ENCODE peak calls at places on chromosomes 16 and 17, in seven cellular contexts. X, Q, E, N, V, H and J are unnamed samples. For H3K4me1 and H3K27me3, the result is how much of the 10 kb centered on the place peaks cover.

GRCh38 chr17:40981115-40981514 is 3.0 kb downstream of the KRT40 start:
- DNase-seq in X (no peak), Q (no peak), E (no peak), N (no peak), V (no peak), H (no peak), J (no peak)

GRCh38 chr17:83076930-83077329 is 2.5 kb upstream of the METRNL start:
- DNase-seq in X (no peak), Q (no peak), E (no peak), N (no peak), V (no peak), H (no peak), J (no peak)

GRCh38 chr16:919658-920631 is 50.8 kb downstream of the LMF1 start:
- DNase-seq in X (no peak), Q (no peak), E (no peak), N (no peak), V (no peak), H (no peak), J (no peak)

GRCh38 chr16:51839697-51840462 is 688.8 kb upstream of the SALL1 start:
- DNase-seq in X (peak), Q (no peak), E (no peak), N (no peak), V (no peak), H (no peak), J (no peak)

GRCh38 chr16:4298761-4299522 is 16.9 kb upstream of the GLIS2 start:
- DNase-seq in X (peak), Q (peak), E (no peak), N (peak), V (peak), H (peak), J (peak)

GRCh38 chr17:82400830-82401229 is 17.3 kb upstream of the HEXD start:
- DNase-seq in X (no peak), Q (peak), E (peak), N (no peak), V (no peak), H (no peak), J (peak)

GRCh38 chr16:23967018-23967417 is 131.2 kb downstream of the PRKCB start:
- DNase-seq in X (no peak), Q (no peak), E (peak), N (no peak), V (no peak), H (no peak), J (no peak)

GRCh38 chr16:87254734-87255133 is 62.5 kb downstream of the C16orf95 start:
- DNase-seq in X (no peak), Q (no peak), E (no peak), N (no peak), V (no peak), H (no peak), J (no peak)

GRCh38 chr16:1542166-1542500 is 8.7 kb downstream of the TMEM204 start:
- DNase-seq in X (no peak), Q (no peak), E (no peak), N (no peak), V (no peak), H (no peak), J (no peak)

GRCh38 chr17:3738562-3739295 is 15.0 kb downstream of the HASPIN start:
- DNase-seq in X (peak), Q (peak), E (peak), N (no peak), V (peak), H (peak), J (peak)

GRCh38 chr17:64025732-64026294 is 5.4 kb upstream of the ICAM2 start:
- DNase-seq in X (peak), Q (peak), E (peak), N (peak), V (peak), H (peak), J (peak)

GRCh38 chr16:82641336-82641984 is 14.7 kb downstream of the CDH13 start:
- DNase-seq in X (no peak), Q (no peak), E (no peak), N (no peak), V (no peak), H (no peak), J (no peak)

GRCh38 chr17:6392609-6393367 is 42.1 kb downstream of the AIPL1 start:
- DNase-seq in X (peak), Q (no peak), E (no peak), N (peak), V (no peak), H (no peak), J (no peak)

GRCh38 chr16:88558457-88559442 is 11.5 kb upstream of the ZC3H18 start:
- DNase-seq in X (peak), Q (peak), E (no peak), N (no peak), V (peak), H (peak), J (peak)

GRCh38 chr16:5446623-5447240 is 349.1 kb upstream of the EEF2KMT start:
- DNase-seq in X (peak), Q (no peak), E (no peak), N (no peak), V (no peak), H (no peak), J (no peak)

GRCh38 chr17:27907976-27908558 is 14.9 kb upstream of the LYRM9 start:
- DNase-seq in X (no peak), Q (no peak), E (peak), N (no peak), V (no peak), H (no peak), J (no peak)

GRCh38 chr17:57538730-57539456 is 206.2 kb downstream of the CCDC182 start:
- DNase-seq in X (no peak), Q (no peak), E (no peak), N (no peak), V (no peak), H (no peak), J (no peak)

GRCh38 chr16:49474741-49475140 is 101.1 kb downstream of the C16orf78 start:
- DNase-seq in X (no peak), Q (peak), E (no peak), N (peak), V (no peak), H (no peak), J (peak)

GRCh38 chr17:76240461-76241204 is at the start of gene RNF157:
- DNase-seq in X (peak), Q (peak), E (no peak), N (peak), V (peak), H (peak), J (peak)

GRCh38 chr17:66353937-66354401 is 51.6 kb downstream of the PRKCA start:
- DNase-seq in X (no peak), Q (no peak), E (no peak), N (no peak), V (no peak), H (no peak), J (no peak)

GRCh38 chr17:30357476-30357875 is 21.3 kb upstream of the CPD start:
- DNase-seq in X (no peak), Q (no peak), E (no peak), N (no peak), V (no peak), H (no peak), J (no peak)

GRCh38 chr17:27352481-27353460 is 58.9 kb downstream of the WSB1 start:
- DNase-seq in X (no peak), Q (no peak), E (no peak), N (no peak), V (no peak), H (peak), J (no peak)

GRCh38 chr17:81285179-81285878 is 9.8 kb downstream of the SLC38A10 start:
- DNase-seq in X (no peak), Q (peak), E (peak), N (peak), V (no peak), H (peak), J (peak)

GRCh38 chr16:50853329-50853728 is 111.4 kb downstream of the CYLD start:
- DNase-seq in X (no peak), Q (no peak), E (no peak), N (no peak), V (no peak), H (no peak), J (no peak)

GRCh38 chr16:57667526-57668258 is 414 bp upstream of the ADGRG3 start:
- DNase-seq in X (peak), Q (no peak), E (no peak), N (no peak), V (no peak), H (no peak), J (peak)

GRCh38 chr17:39608601-39609000 is 881 bp upstream of the NEUROD2 start:
- DNase-seq in X (no peak), Q (no peak), E (no peak), N (no peak), V (no peak), H (no peak), J (no peak)

GRCh38 chr17:39606434-39607056 is 1.2 kb downstream of the NEUROD2 start:
- DNase-seq in X (peak), Q (no peak), E (no peak), N (no peak), V (no peak), H (peak), J (no peak)

GRCh38 chr17:39607057-39607850 is 466 bp downstream of the NEUROD2 start:
- DNase-seq in X (peak), Q (no peak), E (no peak), N (no peak), V (no peak), H (peak), J (no peak)

GRCh38 chr17:39608142-39608541 is 422 bp upstream of the NEUROD2 start:
- DNase-seq in X (no peak), Q (no peak), E (no peak), N (no peak), V (no peak), H (no peak), J (no peak)

GRCh38 chr17:39607851-39608130 is at the start of gene NEUROD2:
- DNase-seq in X (no peak), Q (no peak), E (no peak), N (no peak), V (no peak), H (no peak), J (no peak)
- H3K4me1 ChIP-seq in X (under half), Q (under half), E (under half), N (under half), V (under half), H (under half), J (under half)

GRCh38 chr16:22348296-22348695 is 26.1 kb downstream of the CDR2 start:
- DNase-seq in X (no peak), Q (no peak), E (no peak), N (no peak), V (no peak), H (no peak), J (no peak)
- TF ChIP-seq CTCF in X (no peak), Q (no peak), E (no peak), N (no peak), V (no peak), H (no peak), J (no peak)

GRCh38 chr17:79169366-79169765 is 94.7 kb downstream of the ENGASE start:
- DNase-seq in X (no peak), Q (no peak), E (no peak), N (no peak), V (no peak), H (no peak), J (no peak)
- H3K27me3 ChIP-seq in X (under half), Q (under half), E (under half), N (under half), V (under half), H (under half), J (under half)

DNA sequence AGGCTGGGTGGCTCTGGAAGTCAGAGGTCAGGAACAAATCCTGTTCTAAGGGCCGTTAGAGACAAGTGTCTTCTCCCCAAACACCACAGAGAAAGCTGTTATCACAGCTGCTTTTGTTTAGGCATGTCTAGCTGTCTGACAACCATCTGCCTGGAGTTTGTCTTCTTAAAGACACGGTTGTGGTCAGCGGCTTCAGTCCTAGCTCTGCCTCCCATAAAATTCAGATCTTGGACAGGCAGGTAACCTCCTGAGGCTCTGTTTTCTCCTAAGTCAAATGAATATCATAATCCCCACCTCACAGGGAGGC is 2.3 kb upstream of the ITGA3 start:
- DNase-seq in X (no peak), Q (no peak), E (no peak), N (no peak), V (no peak), H (no peak), J (no peak)
- H3K4me1 ChIP-seq in X (under half), Q (under half), E (under half), N (half or more), V (under half), H (under half), J (half or more)

GRCh38 chr16:90077757-90078593 is 844 bp upstream of the PRDM7 start:
- DNase-seq in X (peak), Q (peak), E (no peak), N (no peak), V (peak), H (peak), J (no peak)
- TF ChIP-seq CTCF in X (peak), Q (no peak), E (peak), N (no peak), V (no peak), H (peak), J (peak)

DNA sequence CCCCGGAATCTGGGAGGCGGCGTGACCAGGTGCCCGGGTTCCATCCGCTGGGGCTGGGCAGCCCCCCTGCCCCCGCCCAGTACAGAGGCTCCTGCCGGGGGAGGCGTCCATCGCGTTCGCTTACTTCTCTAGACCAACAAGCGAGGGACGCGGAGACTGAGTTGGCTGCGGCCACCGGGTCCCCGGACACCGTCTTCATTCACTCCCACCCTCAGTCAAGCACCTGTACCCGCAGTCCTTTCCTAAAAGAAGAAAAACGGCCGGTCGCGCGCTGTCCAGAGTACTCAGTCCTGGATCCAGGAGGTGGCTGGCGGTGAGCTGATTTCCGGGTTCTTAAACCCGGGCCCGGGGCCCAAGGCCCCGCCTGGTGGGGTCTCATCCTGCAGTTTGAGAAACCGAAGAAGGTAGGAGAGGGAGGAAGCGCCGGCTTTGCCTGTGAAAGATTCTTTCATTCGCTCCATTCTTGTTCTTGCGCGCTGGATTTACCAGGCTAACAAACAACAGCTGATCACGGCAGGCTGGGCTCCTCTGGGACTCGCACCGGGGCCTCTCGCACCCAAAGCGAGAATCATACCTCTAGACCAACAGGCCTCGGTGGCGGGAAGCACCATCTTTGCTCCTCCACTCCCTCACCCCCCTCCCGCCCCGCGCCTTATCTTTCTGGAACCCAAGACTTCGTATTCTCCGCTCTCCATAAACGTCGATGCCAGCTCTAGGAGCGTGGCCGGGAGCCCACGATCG is 17.4 kb upstream of the OR1F1 start:
- DNase-seq in X (peak), Q (no peak), E (no peak), N (no peak), V (peak), H (peak), J (peak)
- H3K27me3 ChIP-seq in X (under half), Q (half or more), E (under half), N (under half), V (half or more), H (half or more), J (half or more)

DNA sequence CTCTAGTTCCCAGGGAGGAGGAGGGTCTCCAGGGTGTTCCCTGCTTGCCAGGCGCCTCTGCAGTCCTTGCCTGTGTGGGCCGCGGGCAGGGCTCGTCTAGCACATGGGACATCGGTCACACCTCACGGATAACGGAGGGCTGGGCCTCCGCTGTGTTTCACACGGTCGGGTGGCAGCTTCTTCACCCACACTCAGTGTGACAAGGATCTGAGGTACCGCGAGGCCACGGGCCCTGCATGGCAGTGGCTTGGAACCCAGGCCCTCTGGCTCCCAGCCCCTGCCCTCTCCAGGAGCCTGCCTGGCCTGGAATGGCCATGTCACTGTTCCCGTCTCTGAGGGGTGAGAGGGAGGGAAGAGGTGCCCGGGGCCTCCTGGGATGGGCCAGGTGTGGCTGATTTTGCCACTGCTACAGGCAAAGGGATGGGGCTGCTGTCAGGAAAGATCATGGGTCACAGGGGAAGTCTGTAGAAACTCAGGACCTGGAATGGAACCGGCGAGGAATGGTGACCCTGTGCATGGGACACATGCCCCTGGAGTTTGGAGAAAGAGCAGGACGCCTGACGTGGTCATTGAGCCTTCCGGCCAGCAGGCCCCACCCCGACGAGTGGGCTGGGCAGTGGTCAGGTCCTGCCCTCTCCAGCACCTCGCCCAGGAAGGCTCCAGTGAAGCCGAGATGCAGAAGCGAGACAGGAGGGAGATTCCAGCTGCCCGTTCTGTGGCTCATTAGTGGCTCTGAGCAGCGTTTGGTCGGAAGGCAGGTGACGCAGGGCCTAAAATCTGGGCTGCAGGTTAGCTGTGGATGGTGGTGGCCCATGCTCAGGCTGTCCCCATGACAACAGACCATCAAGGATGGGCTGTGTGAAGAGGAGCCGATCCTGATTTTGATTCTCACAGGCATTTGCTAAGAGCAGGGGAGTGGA is 76.5 kb upstream of the GSE1 start:
- DNase-seq in X (peak), Q (no peak), E (no peak), N (no peak), V (no peak), H (no peak), J (no peak)
- H3K4me1 ChIP-seq in X (under half), Q (under half), E (under half), N (under half), V (half or more), H (under half), J (under half)

GRCh38 chr17:78873519-78874340 is 29.3 kb downstream of the CEP295NL start:
- DNase-seq in X (no peak), Q (no peak), E (no peak), N (no peak), V (no peak), H (peak), J (no peak)
- TF ChIP-seq CTCF in X (no peak), Q (no peak), E (no peak), N (no peak), V (no peak), H (no peak), J (no peak)